ENCODE peak calls at places on chromosomes 1 and 21, in four cellular contexts. I, N, B and P are unnamed samples.

GRCh38 chr1:20093940-20094391 is 24.0 kb downstream of the PLA2G5 start:
- DNase-seq in I (no peak), N (peak; percentile 60), B (peak; percentile 91), P (no peak)

GRCh38 chr1:30966690-30967369 is 58.3 kb upstream of the SDC3 start:
- DNase-seq in I (no peak), N (no peak), B (no peak), P (no peak)

GRCh38 chr1:49408346-49408745 is 615.4 kb downstream of the AGBL4 start:
- DNase-seq in I (no peak), N (no peak), B (no peak), P (no peak)

GRCh38 chr21:34886554-34887385 is 162.3 kb downstream of the RUNX1 start:
- DNase-seq in I (no peak), N (peak; percentile 24), B (no peak), P (no peak)

GRCh38 chr1:167165948-167166702 is 54.6 kb upstream of the POU2F1 start:
- DNase-seq in I (no peak), N (no peak), B (no peak), P (no peak)

GRCh38 chr21:21163904-21164303 is 165.7 kb downstream of the NCAM2 start:
- DNase-seq in I (peak; percentile 29), N (no peak), B (no peak), P (peak; percentile 41)

GRCh38 chr1:167439301-167439988 is 78.9 kb downstream of the CD247 start:
- DNase-seq in I (peak; percentile 41), N (peak; percentile 43), B (peak; percentile 76), P (peak; percentile 46)

GRCh38 chr1:32967863-32968571 is 3.4 kb upstream of the RNF19B start:
- DNase-seq in I (no peak), N (no peak), B (no peak), P (no peak)

GRCh38 chr1:229087339-229087738 is 183.6 kb upstream of the RAB4A start:
- DNase-seq in I (no peak), N (no peak), B (no peak), P (no peak)

GRCh38 chr1:163796394-163796821 is 474.7 kb downstream of the NUF2 start:
- DNase-seq in I (no peak), N (no peak), B (no peak), P (no peak)

GRCh38 chr1:182166750-182167149 is 105.2 kb upstream of the ZNF648 start:
- DNase-seq in I (no peak), N (no peak), B (no peak), P (no peak)

GRCh38 chr1:21919520-21919919 is 17.6 kb downstream of the HSPG2 start:
- DNase-seq in I (no peak), N (no peak), B (no peak), P (no peak)

GRCh38 chr1:201171063-201172036 is 17.1 kb upstream of the TMEM9 start:
- DNase-seq in I (peak; percentile 39), N (peak; percentile 47), B (no peak), P (peak; percentile 99)

GRCh38 chr1:119987112-119987511 is 82.3 kb downstream of the NOTCH2 start:
- DNase-seq in I (no peak), N (no peak), B (no peak), P (no peak)

GRCh38 chr1:226479432-226479831 is 69.1 kb upstream of the STUM start:
- DNase-seq in I (no peak), N (no peak), B (no peak), P (no peak)

GRCh38 chr1:18166341-18166740 is 58.7 kb downstream of the IGSF21 start:
- DNase-seq in I (no peak), N (peak; percentile 31), B (no peak), P (no peak)

GRCh38 chr1:98086796-98087195 is 166.0 kb upstream of the DPYD start:
- DNase-seq in I (no peak), N (no peak), B (no peak), P (no peak)

GRCh38 chr1:81217058-81217457 is 583.7 kb upstream of the ADGRL2 start:
- DNase-seq in I (no peak), N (no peak), B (no peak), P (no peak)

GRCh38 chr1:203264052-203264501 is 34.6 kb upstream of the CHIT1 start:
- DNase-seq in I (no peak), N (no peak), B (no peak), P (no peak)

GRCh38 chr1:151222130-151222529 is 23.8 kb downstream of the PIP5K1A start:
- DNase-seq in I (no peak), N (no peak), B (no peak), P (no peak)

GRCh38 chr1:8121261-8122159 is 95.4 kb upstream of the ERRFI1 start:
- DNase-seq in I (no peak), N (no peak), B (peak; percentile 77), P (no peak)

GRCh38 chr1:179129702-179130473 is 48.0 kb downstream of the TOR3A start:
- DNase-seq in I (no peak), N (no peak), B (no peak), P (no peak)

GRCh38 chr1:36366091-36366661 is 19.5 kb downstream of the STK40 start:
- DNase-seq in I (peak; percentile 71), N (no peak), B (no peak), P (peak; percentile 77)

GRCh38 chr1:117169871-117170596 is 40.7 kb downstream of the VTCN1 start:
- DNase-seq in I (no peak), N (no peak), B (no peak), P (no peak)

GRCh38 chr21:25366116-25366515 is 241.2 kb downstream of the MRPL39 start:
- DNase-seq in I (no peak), N (no peak), B (no peak), P (no peak)

GRCh38 chr1:3504151-3504822 is 49.8 kb downstream of the ARHGEF16 start:
- DNase-seq in I (peak; percentile 35), N (no peak), B (peak; percentile 93), P (no peak)

GRCh38 chr1:162908780-162909179 is 47.8 kb upstream of the CCDC190 start:
- DNase-seq in I (no peak), N (no peak), B (no peak), P (no peak)

GRCh38 chr1:76136894-76137293 is 62.3 kb downstream of the ST6GALNAC3 start:
- DNase-seq in I (no peak), N (no peak), B (no peak), P (no peak)

GRCh38 chr1:203796223-203796747 is 862 bp downstream of the ZBED6 start:
- DNase-seq in I (peak; percentile 28), N (no peak), B (no peak), P (peak; percentile 62)

GRCh38 chr1:117271959-117272358 is 61.2 kb upstream of the VTCN1 start:
- DNase-seq in I (no peak), N (no peak), B (no peak), P (no peak)

GRCh38 chr1:77313491-77313890 is 31.7 kb downstream of the AK5 start:
- DNase-seq in I (no peak), N (no peak), B (no peak), P (peak; percentile 33)

GRCh38 chr1:156432109-156433018 is 63.4 kb downstream of the RHBG start:
- DNase-seq in I (no peak), N (no peak), B (no peak), P (no peak)

GRCh38 chr1:39352881-39353280 is 138.6 kb upstream of the BMP8A start:
- DNase-seq in I (no peak), N (no peak), B (no peak), P (no peak)

GRCh38 chr1:229970714-229971113 is 96.3 kb upstream of the GALNT2 start:
- DNase-seq in I (no peak), N (no peak), B (no peak), P (no peak)

GRCh38 chr1:172399369-172400072 is 21.0 kb upstream of the C1orf105 start:
- DNase-seq in I (peak; percentile 44), N (no peak), B (no peak), P (no peak)

GRCh38 chr1:198047913-198048312 is 108.9 kb upstream of the NEK7 start:
- DNase-seq in I (no peak), N (no peak), B (no peak), P (no peak)

GRCh38 chr1:240784776-240785175 is 172.8 kb upstream of the GREM2 start:
- DNase-seq in I (no peak), N (no peak), B (no peak), P (no peak)

GRCh38 chr21:37452222-37452621 is 85.6 kb downstream of the DYRK1A start:
- DNase-seq in I (peak; percentile 54), N (peak; percentile 24), B (no peak), P (no peak)

GRCh38 chr1:40844887-40845878 is 17.0 kb downstream of the CITED4 start:
- DNase-seq in I (no peak), N (no peak), B (no peak), P (no peak)

DNA sequence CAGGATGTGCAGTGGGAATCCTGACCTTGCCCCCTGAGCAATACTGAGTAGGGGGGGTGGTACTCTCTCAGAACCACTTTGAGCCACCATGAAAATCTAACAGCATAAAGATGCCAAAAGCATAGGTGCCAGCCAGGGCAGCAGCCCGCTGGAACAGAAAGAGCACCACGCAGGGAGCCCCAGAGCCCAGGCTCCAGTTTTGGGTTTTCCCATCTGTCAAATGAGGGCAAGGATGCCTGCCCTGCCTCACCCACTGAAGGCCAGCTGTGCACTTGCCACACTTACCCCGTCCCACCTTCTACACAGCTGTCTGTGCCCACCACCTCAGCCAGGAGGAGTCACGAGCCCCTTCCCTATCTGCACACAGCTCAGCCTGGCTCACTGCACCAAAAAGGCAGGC is 20.8 kb downstream of the LRP8 start:
- DNase-seq in I (no peak), N (no peak), B (no peak), P (no peak)
- H3K27ac ChIP-seq in I (no peak overlapping the region), N (no peak overlapping the region), B (no peak overlapping the region), P (peak overlapping the region; percentile 73)

DNA sequence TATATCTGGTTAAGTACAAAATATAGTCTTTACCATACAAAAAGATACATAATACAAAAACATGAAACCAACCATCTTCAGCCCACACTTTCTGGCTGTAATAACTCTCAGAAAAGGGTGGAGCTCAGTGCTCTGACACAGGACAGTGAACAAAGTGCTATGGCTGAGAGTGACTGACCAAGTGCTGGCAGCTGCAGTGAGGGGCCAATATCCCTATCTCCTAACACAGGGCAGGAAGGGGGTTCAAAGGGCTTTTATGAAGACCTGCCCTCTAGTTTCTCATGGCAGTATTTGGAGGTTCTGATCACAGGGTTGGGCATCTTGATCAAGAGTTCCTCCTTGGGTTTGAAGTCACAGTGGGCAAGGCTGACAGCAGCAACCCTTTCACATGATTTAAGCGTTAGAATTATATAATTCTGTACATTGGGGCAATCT is 3.9 kb downstream of the TXNIP start:
- DNase-seq in I (no peak), N (no peak), B (peak; percentile 43), P (no peak)
- H3K4me3 ChIP-seq in I (peak overlapping the region; percentile 92), N (peak overlapping the region; percentile 71), B (peak overlapping the region; percentile 76), P (no peak overlapping the region)

GRCh38 chr1:206761369-206761768 is 9.2 kb upstream of the IL19 start:
- DNase-seq in I (no peak), N (no peak), B (no peak), P (no peak)
- TF ChIP-seq CTCF in I (no peak), N (peak; percentile 12), B (no peak), P (peak; percentile 36)

GRCh38 chr1:24981632-24982007 is 51.5 kb upstream of the RUNX3 start:
- DNase-seq in I (no peak), N (no peak), B (no peak), P (no peak)

GRCh38 chr1:24983006-24983680 is 53.1 kb upstream of the RUNX3 start:
- DNase-seq in I (no peak), N (no peak), B (no peak), P (no peak)

GRCh38 chr1:24980836-24981631 is 51.0 kb upstream of the RUNX3 start:
- DNase-seq in I (no peak), N (no peak), B (no peak), P (no peak)

GRCh38 chr1:24975391-24975790 is 45.3 kb upstream of the RUNX3 start:
- DNase-seq in I (no peak), N (no peak), B (no peak), P (no peak)

GRCh38 chr1:24978383-24979032 is 48.4 kb upstream of the RUNX3 start:
- DNase-seq in I (no peak), N (no peak), B (no peak), P (no peak)
- H3K27ac ChIP-seq in I (no peak overlapping the region), N (no peak overlapping the region), B (no peak overlapping the region), P (no peak overlapping the region)